ENCODE peak calls at places on chromosomes 7 and 10, in ten cellular contexts. P, V, D, Z, J, R, K, B, W and E are unnamed samples.

GRCh38 chr7:4733936-4734528 is 41.4 kb upstream of the AP5Z1 start:
- ATAC-seq in P (no peak), V (no peak), D (no peak), Z (peak; percentile 45), J (no peak), R (no peak), K (peak; percentile 57), B (no peak), W (peak; percentile 55), E (peak; percentile 45)

GRCh38 chr10:110420401-110421193 is 77.1 kb upstream of the DUSP5 start:
- ATAC-seq in P (peak; percentile 50), V (no peak), D (no peak), Z (peak; percentile 55), J (no peak), R (peak; percentile 57), K (peak; percentile 41), B (peak; percentile 14), W (peak; percentile 74), E (peak; percentile 74)

GRCh38 chr7:151680810-151681209 is 161.1 kb upstream of the RHEB start:
- ATAC-seq in P (no peak), V (peak; percentile 89), D (no peak), Z (no peak), J (no peak), R (peak; percentile 9), K (no peak), B (no peak), W (no peak), E (no peak)

GRCh38 chr10:103793920-103794883 is 61.2 kb downstream of the SH3PXD2A start:
- ATAC-seq in P (peak; percentile 84), V (peak; percentile 86), D (peak; percentile 95), Z (no peak), J (no peak), R (peak; percentile 91), K (no peak), B (peak; percentile 94), W (no peak), E (no peak)

GRCh38 chr7:128591705-128592104 is 80.4 kb upstream of the GARIN1A start:
- ATAC-seq in P (no peak), V (no peak), D (no peak), Z (no peak), J (no peak), R (no peak), K (no peak), B (no peak), W (no peak), E (no peak)

GRCh38 chr7:86844608-86845007 is 200.9 kb downstream of the GRM3 start:
- ATAC-seq in P (no peak), V (no peak), D (no peak), Z (peak; percentile 28), J (no peak), R (no peak), K (no peak), B (no peak), W (peak; percentile 73), E (peak; percentile 78)

GRCh38 chr7:111568870-111569462 is 6.7 kb upstream of the IMMP2L start:
- ATAC-seq in P (no peak), V (no peak), D (no peak), Z (no peak), J (no peak), R (no peak), K (no peak), B (no peak), W (no peak), E (no peak)

GRCh38 chr10:86139066-86139657 is 227.4 kb downstream of the GRID1 start:
- ATAC-seq in P (no peak), V (no peak), D (no peak), Z (no peak), J (no peak), R (no peak), K (no peak), B (no peak), W (no peak), E (peak; percentile 20)

GRCh38 chr10:5683065-5683464 is 1.6 kb upstream of the TASOR2 start:
- ATAC-seq in P (no peak), V (no peak), D (no peak), Z (peak; percentile 14), J (peak; percentile 40), R (no peak), K (no peak), B (no peak), W (peak; percentile 8), E (peak; percentile 12)